ENCODE peak calls at places on chromosomes 12 and 14, in five cellular contexts. One of them, this sample, is unnamed.

GRCh38 chr14:31682768-31683167 is 121.6 kb downstream of the NUBPL start:
- DNase-seq in neuronal stem cell: no peak
- DNase-seq in mesendoderm: no peak
- DNase-seq in H9: no peak
- DNase-seq in mesenchymal stem cell: no peak
- DNase-seq in this sample: no peak

GRCh38 chr12:131096681-131097181 is 143.0 kb downstream of the ADGRD1 start:
- DNase-seq in neuronal stem cell: no peak
- DNase-seq in mesendoderm: no peak
- DNase-seq in H9: peak
- DNase-seq in mesenchymal stem cell: no peak
- DNase-seq in this sample: no peak

GRCh38 chr14:38290601-38291190 is 34.8 kb upstream of the CLEC14A start:
- DNase-seq in neuronal stem cell: no peak
- DNase-seq in mesendoderm: no peak
- DNase-seq in H9: no peak
- DNase-seq in mesenchymal stem cell: peak
- DNase-seq in this sample: peak

GRCh38 chr12:1740161-1740948 is 49.5 kb downstream of the ADIPOR2 start:
- DNase-seq in neuronal stem cell: no peak
- DNase-seq in mesendoderm: no peak
- DNase-seq in H9: no peak
- DNase-seq in mesenchymal stem cell: no peak
- DNase-seq in this sample: no peak

GRCh38 chr12:40864891-40865290 is 172.7 kb downstream of the CNTN1 start:
- DNase-seq in neuronal stem cell: no peak
- DNase-seq in mesendoderm: no peak
- DNase-seq in H9: no peak
- DNase-seq in mesenchymal stem cell: no peak
- DNase-seq in this sample: no peak

GRCh38 chr12:49055978-49056754 is 4.4 kb downstream of the KMT2D start:
- DNase-seq in neuronal stem cell: no peak
- DNase-seq in mesendoderm: peak
- DNase-seq in H9: peak
- DNase-seq in mesenchymal stem cell: peak
- DNase-seq in this sample: peak

GRCh38 chr12:96302706-96303310 is 97.4 kb downstream of the CDK17 start:
- DNase-seq in neuronal stem cell: no peak
- DNase-seq in mesendoderm: no peak
- DNase-seq in H9: no peak
- DNase-seq in mesenchymal stem cell: no peak
- DNase-seq in this sample: no peak

GRCh38 chr14:77268989-77269595 is 1.9 kb downstream of the NGB start:
- DNase-seq in neuronal stem cell: no peak
- DNase-seq in mesendoderm: no peak
- DNase-seq in H9: no peak
- DNase-seq in mesenchymal stem cell: no peak
- DNase-seq in this sample: no peak

GRCh38 chr12:108793756-108794441 is 62.6 kb upstream of the CORO1C start:
- DNase-seq in neuronal stem cell: no peak
- DNase-seq in mesendoderm: no peak
- DNase-seq in H9: no peak
- DNase-seq in mesenchymal stem cell: no peak
- DNase-seq in this sample: no peak

GRCh38 chr14:27371209-27371608 is 773.4 kb upstream of the NOVA1 start:
- DNase-seq in neuronal stem cell: no peak
- DNase-seq in mesendoderm: no peak
- DNase-seq in H9: no peak
- DNase-seq in mesenchymal stem cell: no peak
- DNase-seq in this sample: no peak

GRCh38 chr14:89429206-89430091 is 12.4 kb upstream of the FOXN3 start:
- DNase-seq in neuronal stem cell: no peak
- DNase-seq in mesendoderm: no peak
- DNase-seq in H9: no peak
- DNase-seq in mesenchymal stem cell: peak
- DNase-seq in this sample: peak

GRCh38 chr12:76908303-76909017 is 29.6 kb upstream of the CSRP2 start:
- DNase-seq in neuronal stem cell: no peak
- DNase-seq in mesendoderm: no peak
- DNase-seq in H9: no peak
- DNase-seq in mesenchymal stem cell: no peak
- DNase-seq in this sample: no peak

GRCh38 chr12:3489057-3489456 is 1.9 kb upstream of the PRMT8 start:
- DNase-seq in neuronal stem cell: no peak
- DNase-seq in mesendoderm: no peak
- DNase-seq in H9: no peak
- DNase-seq in mesenchymal stem cell: no peak
- DNase-seq in this sample: no peak

DNA sequence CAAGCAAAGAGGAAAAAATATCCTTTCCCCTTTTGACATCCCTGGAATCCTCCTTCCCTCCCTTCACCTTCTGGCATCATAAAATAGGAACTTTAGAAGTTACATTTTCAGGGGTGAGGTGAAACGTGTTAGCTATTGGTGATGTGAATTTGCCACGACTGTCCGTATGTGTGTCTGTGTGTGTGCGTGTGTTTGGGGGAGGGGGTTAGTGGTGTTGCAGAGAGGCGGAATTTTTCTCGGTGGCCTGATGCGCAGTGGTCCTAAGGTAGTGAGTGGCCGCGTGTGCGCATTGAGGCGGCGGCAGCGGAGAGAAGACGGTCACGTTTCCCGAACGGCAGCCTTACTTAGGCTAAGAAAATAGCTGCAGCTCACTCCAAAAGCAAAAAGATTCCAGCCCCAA is 4.5 kb downstream of the FLRT2 start:
- DNase-seq in neuronal stem cell: peak
- DNase-seq in mesendoderm: no peak
- DNase-seq in H9: peak
- DNase-seq in mesenchymal stem cell: peak
- DNase-seq in this sample: peak
- H3K18ac ChIP-seq in neuronal stem cell: no peak
- H3K18ac ChIP-seq in mesendoderm: peak
- H3K18ac ChIP-seq in H9: no peak
- H3K18ac ChIP-seq in mesenchymal stem cell: peak
- H3K18ac ChIP-seq in this sample: peak

GRCh38 chr14:68658029-68658509 is 134.8 kb downstream of the ZFP36L1 start:
- DNase-seq in neuronal stem cell: no peak
- DNase-seq in mesendoderm: no peak
- DNase-seq in H9: no peak
- DNase-seq in mesenchymal stem cell: no peak
- DNase-seq in this sample: no peak
- H3K18ac ChIP-seq in neuronal stem cell: peak
- H3K18ac ChIP-seq in mesendoderm: no peak
- H3K18ac ChIP-seq in H9: no peak
- H3K18ac ChIP-seq in mesenchymal stem cell: peak
- H3K18ac ChIP-seq in this sample: peak

GRCh38 chr12:13148532-13148847 is 45.0 kb upstream of the GSG1 start:
- DNase-seq in neuronal stem cell: no peak
- DNase-seq in mesendoderm: no peak
- DNase-seq in H9: no peak
- DNase-seq in mesenchymal stem cell: no peak
- DNase-seq in this sample: no peak
- H3K18ac ChIP-seq in neuronal stem cell: no peak
- H3K18ac ChIP-seq in mesendoderm: no peak
- H3K18ac ChIP-seq in H9: no peak
- H3K18ac ChIP-seq in mesenchymal stem cell: no peak
- H3K18ac ChIP-seq in this sample: no peak

DNA sequence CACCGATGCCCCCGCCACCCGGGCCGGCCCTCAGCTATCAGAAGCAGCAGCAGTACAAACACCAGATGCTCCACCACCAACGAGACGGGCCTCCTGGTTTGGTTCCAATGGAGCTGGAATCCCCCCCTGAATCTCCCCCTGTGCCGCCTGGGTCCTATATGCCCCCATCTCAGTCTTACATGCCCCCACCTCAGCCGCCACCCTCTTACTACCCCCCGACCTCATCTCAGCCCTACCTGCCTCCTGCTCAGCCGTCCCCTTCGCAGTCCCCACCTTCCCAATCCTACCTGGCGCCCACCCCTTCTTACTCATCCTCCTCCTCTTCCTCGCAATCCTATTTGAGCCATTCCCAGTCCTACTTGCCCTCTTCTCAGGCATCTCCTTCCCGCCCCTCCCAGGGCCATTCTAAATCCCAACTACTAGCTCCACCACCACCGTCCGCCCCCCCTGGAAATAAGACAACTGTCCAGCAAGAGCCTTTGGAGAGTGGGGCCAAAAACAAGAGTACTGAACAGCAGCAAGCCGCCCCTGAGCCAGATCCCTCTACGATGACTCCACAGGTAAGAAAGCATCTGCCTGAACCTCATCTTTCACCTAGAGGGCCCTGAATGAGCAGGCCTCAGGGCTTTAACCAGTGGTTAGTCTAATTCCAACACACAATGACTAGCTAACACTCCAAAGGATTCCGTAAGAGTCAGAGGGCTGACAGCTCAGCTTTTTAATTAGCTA is 851 bp downstream of the YLPM1 start:
- DNase-seq in neuronal stem cell: no peak
- DNase-seq in mesendoderm: peak
- DNase-seq in H9: peak
- DNase-seq in mesenchymal stem cell: peak
- DNase-seq in this sample: peak
- H3K18ac ChIP-seq in neuronal stem cell: peak
- H3K18ac ChIP-seq in mesendoderm: peak
- H3K18ac ChIP-seq in H9: no peak
- H3K18ac ChIP-seq in mesenchymal stem cell: peak
- H3K18ac ChIP-seq in this sample: no peak

GRCh38 chr12:7107181-7108041 is 1.6 kb downstream of the C1RL start:
- DNase-seq in neuronal stem cell: no peak
- DNase-seq in mesendoderm: peak
- DNase-seq in H9: no peak
- DNase-seq in mesenchymal stem cell: no peak
- DNase-seq in this sample: no peak
- H3K18ac ChIP-seq in neuronal stem cell: peak
- H3K18ac ChIP-seq in mesendoderm: peak
- H3K18ac ChIP-seq in H9: no peak
- H3K18ac ChIP-seq in mesenchymal stem cell: peak
- H3K18ac ChIP-seq in this sample: no peak

DNA sequence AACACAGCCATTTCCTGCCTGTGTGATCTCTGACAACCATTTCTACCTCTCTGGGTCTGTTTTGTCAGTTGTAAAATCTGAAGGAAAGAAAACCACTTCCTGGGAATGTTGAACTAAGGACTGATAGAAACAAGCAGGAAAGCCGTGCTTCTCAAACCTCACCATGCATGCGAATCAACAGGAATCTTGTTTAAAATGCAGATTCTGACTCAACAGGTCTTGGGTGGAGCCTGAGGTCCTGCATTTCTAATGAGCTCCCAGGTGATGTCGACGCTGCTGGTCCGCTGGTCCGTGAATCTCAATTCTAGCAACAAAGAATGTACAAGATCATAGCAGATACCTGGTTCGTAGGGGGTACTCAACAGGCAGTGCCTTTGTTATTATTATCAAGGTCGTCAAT is 38.0 kb upstream of the GPATCH2L start:
- DNase-seq in neuronal stem cell: no peak
- DNase-seq in mesendoderm: peak
- DNase-seq in H9: peak
- DNase-seq in mesenchymal stem cell: no peak
- DNase-seq in this sample: no peak
- H3K18ac ChIP-seq in neuronal stem cell: no peak
- H3K18ac ChIP-seq in mesendoderm: no peak
- H3K18ac ChIP-seq in H9: no peak
- H3K18ac ChIP-seq in mesenchymal stem cell: no peak
- H3K18ac ChIP-seq in this sample: no peak

GRCh38 chr12:56721721-56722120 is 3.4 kb downstream of the NACA start:
- DNase-seq in neuronal stem cell: no peak
- DNase-seq in mesendoderm: no peak
- DNase-seq in H9: no peak
- DNase-seq in mesenchymal stem cell: no peak
- DNase-seq in this sample: no peak

GRCh38 chr12:56718636-56719035 is 6.5 kb downstream of the NACA start:
- DNase-seq in neuronal stem cell: no peak
- DNase-seq in mesendoderm: no peak
- DNase-seq in H9: no peak
- DNase-seq in mesenchymal stem cell: no peak
- DNase-seq in this sample: no peak

GRCh38 chr12:56719056-56719455 is 6.0 kb downstream of the NACA start:
- DNase-seq in neuronal stem cell: no peak
- DNase-seq in mesendoderm: no peak
- DNase-seq in H9: no peak
- DNase-seq in mesenchymal stem cell: no peak
- DNase-seq in this sample: no peak

GRCh38 chr12:56722832-56723231 is 2.3 kb downstream of the NACA start:
- DNase-seq in neuronal stem cell: no peak
- DNase-seq in mesendoderm: no peak
- DNase-seq in H9: no peak
- DNase-seq in mesenchymal stem cell: no peak
- DNase-seq in this sample: no peak

DNA sequence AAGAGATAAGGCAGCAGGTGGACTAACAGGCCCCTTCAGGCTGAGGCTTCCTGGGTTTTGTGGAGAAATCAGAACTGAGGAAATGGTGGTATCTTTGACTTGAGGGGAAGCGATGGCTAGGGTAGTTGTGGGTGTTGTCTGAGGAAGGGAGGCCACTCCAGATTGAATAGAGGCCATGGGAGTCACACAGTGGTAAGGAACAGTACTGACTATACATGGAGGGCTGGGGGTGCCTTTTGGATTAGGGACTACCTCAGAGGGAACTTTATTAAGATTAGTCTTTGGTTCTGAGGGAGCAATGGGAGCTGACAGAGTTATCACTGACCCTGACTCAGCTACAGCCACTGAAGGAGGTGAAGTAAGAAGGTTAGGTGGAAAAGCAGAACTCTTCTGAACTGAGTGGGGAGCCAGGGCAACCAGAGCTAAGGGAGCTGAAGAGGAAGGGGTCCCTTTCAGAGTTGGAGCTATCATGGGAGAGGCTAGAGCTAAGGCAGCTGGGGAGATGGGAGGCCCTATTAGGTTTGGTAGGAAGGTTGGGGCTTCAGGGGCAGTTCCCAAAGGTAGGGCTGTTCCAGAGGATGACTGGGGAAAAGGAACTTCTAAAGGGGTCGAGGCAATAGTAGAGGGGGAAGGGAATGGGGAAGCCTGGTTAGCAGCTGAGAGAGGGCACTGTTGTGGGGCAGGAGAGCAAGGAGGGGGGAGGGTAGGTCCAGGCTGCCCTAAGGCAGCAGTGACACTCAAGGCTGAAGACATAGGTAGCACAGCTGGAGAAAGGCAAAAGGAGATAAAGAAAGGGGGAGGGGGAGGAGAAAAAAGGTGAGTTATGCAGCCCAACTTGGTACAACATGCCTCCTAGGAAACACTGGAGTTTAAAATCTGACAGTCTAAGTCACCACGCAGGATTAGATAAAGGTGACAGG is 4.1 kb downstream of the NACA start:
- DNase-seq in neuronal stem cell: no peak
- DNase-seq in mesendoderm: peak
- DNase-seq in H9: no peak
- DNase-seq in mesenchymal stem cell: no peak
- DNase-seq in this sample: no peak
- H3K18ac ChIP-seq in neuronal stem cell: no peak
- H3K18ac ChIP-seq in mesendoderm: no peak
- H3K18ac ChIP-seq in H9: no peak
- H3K18ac ChIP-seq in mesenchymal stem cell: peak
- H3K18ac ChIP-seq in this sample: no peak

GRCh38 chr14:104688505-104688754 is 988 bp upstream of the INF2 start:
- DNase-seq in neuronal stem cell: no peak
- DNase-seq in mesendoderm: no peak
- DNase-seq in H9: no peak
- DNase-seq in mesenchymal stem cell: no peak
- DNase-seq in this sample: no peak
- H3K18ac ChIP-seq in neuronal stem cell: peak
- H3K18ac ChIP-seq in mesendoderm: no peak
- H3K18ac ChIP-seq in H9: no peak
- H3K18ac ChIP-seq in mesenchymal stem cell: peak
- H3K18ac ChIP-seq in this sample: no peak

This sample was measured in IMR-90.